ENCODE peak calls at places on chromosomes 5 and 9, in four cellular contexts. T, S, M and I are unnamed samples.

GRCh38 chr5:342501-343460 is 21.3 kb downstream of the AHRR start:
- DNase-seq in T (no peak), S (no peak), M (no peak), I (no peak)

GRCh38 chr5:146047396-146047795 is 58.0 kb downstream of the PLAC8L1 start:
- DNase-seq in T (no peak), M (no peak), S (no peak), I (no peak)

GRCh38 chr5:146565764-146566163 is 49.8 kb upstream of the GPR151 start:
- DNase-seq in S (peak), M (peak), T (peak), I (peak)

GRCh38 chr9:20593551-20593950 is 28.7 kb downstream of the MLLT3 start:
- DNase-seq in S (no peak), M (no peak), T (no peak), I (no peak)

GRCh38 chr5:126562823-126563222 is 32.2 kb downstream of the ALDH7A1 start:
- DNase-seq in S (no peak), M (no peak), T (no peak), I (no peak)

GRCh38 chr9:25681270-25681669 is 3.0 kb upstream of the TUSC1 start:
- DNase-seq in T (no peak), M (no peak), S (no peak), I (no peak)

GRCh38 chr9:100088202-100088601 is 10.6 kb downstream of the ERP44 start:
- DNase-seq in M (no peak), S (no peak), T (no peak), I (no peak)

GRCh38 chr5:144068926-144069325 is 101.5 kb downstream of the YIPF5 start:
- DNase-seq in S (no peak), M (no peak), T (no peak), I (no peak)

GRCh38 chr5:103624035-103624461 is 61.5 kb upstream of the NUDT12 start:
- DNase-seq in T (no peak), S (no peak), M (no peak), I (no peak)

GRCh38 chr5:67490543-67491321 is 294.1 kb upstream of the CD180 start:
- DNase-seq in S (no peak), M (no peak), T (no peak), I (peak)

GRCh38 chr5:149838881-149839739 is 105.5 kb downstream of the PDE6A start:
- DNase-seq in T (no peak), S (no peak), M (no peak), I (peak)

GRCh38 chr5:127011151-127011550 is 19.2 kb downstream of the MARCHF3 start:
- DNase-seq in M (no peak), S (no peak), T (no peak), I (no peak)

GRCh38 chr5:153168226-153168625 is 322.2 kb upstream of the GRIA1 start:
- DNase-seq in M (no peak), S (no peak), T (no peak), I (no peak)

GRCh38 chr5:175526691-175527090 is 48.3 kb downstream of the SFXN1 start:
- DNase-seq in S (no peak), M (no peak), T (no peak), I (no peak)

GRCh38 chr9:133539434-133539833 is 4.9 kb downstream of the ADAMTSL2 start:
- DNase-seq in M (no peak), T (no peak), S (no peak), I (no peak)

GRCh38 chr9:99451121-99451606 is 229.1 kb downstream of the SEC61B start:
- DNase-seq in T (no peak), M (no peak), S (peak), I (no peak)

GRCh38 chr5:55102345-55102744 is at the start of gene GZMA:
- DNase-seq in T (no peak), S (no peak), M (no peak), I (no peak)

GRCh38 chr5:135608361-135608760 is 29.6 kb upstream of the CXCL14 start:
- DNase-seq in T (no peak), M (no peak), S (no peak), I (no peak)

GRCh38 chr5:74179701-74180100 is 460.8 kb downstream of the ENC1 start:
- DNase-seq in S (no peak), M (no peak), T (no peak), I (no peak)

GRCh38 chr5:180331647-180331950 is 21.5 kb downstream of the GFPT2 start:
- DNase-seq in T (no peak), S (no peak), M (no peak), I (no peak)

GRCh38 chr9:136436055-136436634 is 3.5 kb downstream of the INPP5E start:
- DNase-seq in M (no peak), S (no peak), T (no peak), I (no peak)

GRCh38 chr5:14551211-14551610 is 30.4 kb upstream of the OTULINL start:
- DNase-seq in M (no peak), S (no peak), T (no peak), I (no peak)